ENCODE peak calls at places on chromosomes 6 and 20, in seven cellular contexts. One of them, this sample, is unnamed.

GRCh38 chr6:90454835-90455427 is 131.9 kb downstream of the MAP3K7 start:
- DNase-seq in body of pancreas: no peak
- DNase-seq in gastrocnemius medialis: no peak
- DNase-seq in tibial nerve: no peak
- DNase-seq in breast epithelium: no peak
- DNase-seq in adrenal gland: no peak
- DNase-seq in ovary: no peak
- DNase-seq in this sample: no peak

GRCh38 chr6:26254666-26255176 is 110.3 kb upstream of the BTN3A2 start:
- DNase-seq in body of pancreas: no peak
- DNase-seq in adrenal gland: no peak
- DNase-seq in gastrocnemius medialis: no peak
- DNase-seq in tibial nerve: no peak
- DNase-seq in ovary: no peak
- DNase-seq in breast epithelium: no peak
- DNase-seq in this sample: no peak

GRCh38 chr6:21595265-21595950 is 1.9 kb downstream of the SOX4 start:
- DNase-seq in body of pancreas: peak
- DNase-seq in adrenal gland: peak
- DNase-seq in gastrocnemius medialis: no peak
- DNase-seq in tibial nerve: peak
- DNase-seq in breast epithelium: peak
- DNase-seq in ovary: peak
- DNase-seq in this sample: peak

GRCh38 chr6:148251286-148251685 is 91.4 kb upstream of the SASH1 start:
- DNase-seq in ovary: no peak
- DNase-seq in adrenal gland: no peak
- DNase-seq in gastrocnemius medialis: no peak
- DNase-seq in tibial nerve: no peak
- DNase-seq in breast epithelium: no peak
- DNase-seq in body of pancreas: no peak
- DNase-seq in this sample: no peak

GRCh38 chr6:17962436-17963031 is 24.9 kb downstream of the KIF13A start:
- DNase-seq in adrenal gland: peak
- DNase-seq in gastrocnemius medialis: peak
- DNase-seq in ovary: peak
- DNase-seq in breast epithelium: peak
- DNase-seq in tibial nerve: no peak
- DNase-seq in body of pancreas: peak
- DNase-seq in this sample: peak

GRCh38 chr20:31751126-31751525 is 12.0 kb downstream of the TPX2 start:
- DNase-seq in gastrocnemius medialis: no peak
- DNase-seq in body of pancreas: no peak
- DNase-seq in breast epithelium: no peak
- DNase-seq in tibial nerve: no peak
- DNase-seq in ovary: no peak
- DNase-seq in adrenal gland: no peak
- DNase-seq in this sample: no peak

GRCh38 chr6:122187186-122187585 is 212.3 kb upstream of the HSF2 start:
- DNase-seq in gastrocnemius medialis: no peak
- DNase-seq in body of pancreas: no peak
- DNase-seq in ovary: no peak
- DNase-seq in tibial nerve: no peak
- DNase-seq in adrenal gland: no peak
- DNase-seq in breast epithelium: no peak
- DNase-seq in this sample: no peak

GRCh38 chr6:7541175-7542064 is at the start of gene DSP:
- DNase-seq in body of pancreas: peak
- DNase-seq in breast epithelium: peak
- DNase-seq in tibial nerve: no peak
- DNase-seq in ovary: peak
- DNase-seq in adrenal gland: peak
- DNase-seq in gastrocnemius medialis: no peak
- DNase-seq in this sample: no peak

GRCh38 chr6:24980507-24981384 is 45.0 kb upstream of the RIPOR2 start:
- DNase-seq in gastrocnemius medialis: no peak
- DNase-seq in ovary: no peak
- DNase-seq in tibial nerve: no peak
- DNase-seq in body of pancreas: no peak
- DNase-seq in adrenal gland: no peak
- DNase-seq in breast epithelium: no peak
- DNase-seq in this sample: no peak

GRCh38 chr6:167015302-167015701 is 16.1 kb downstream of the CEP43 start:
- DNase-seq in ovary: no peak
- DNase-seq in breast epithelium: no peak
- DNase-seq in body of pancreas: no peak
- DNase-seq in adrenal gland: no peak
- DNase-seq in tibial nerve: no peak
- DNase-seq in gastrocnemius medialis: no peak
- DNase-seq in this sample: no peak

GRCh38 chr20:34082232-34082887 is 29.7 kb downstream of the EIF2S2 start:
- DNase-seq in adrenal gland: no peak
- DNase-seq in ovary: no peak
- DNase-seq in breast epithelium: no peak
- DNase-seq in gastrocnemius medialis: no peak
- DNase-seq in body of pancreas: no peak
- DNase-seq in tibial nerve: no peak
- DNase-seq in this sample: no peak

GRCh38 chr6:159282351-159282750 is 113.2 kb downstream of the FNDC1 start:
- DNase-seq in body of pancreas: no peak
- DNase-seq in adrenal gland: no peak
- DNase-seq in tibial nerve: no peak
- DNase-seq in breast epithelium: no peak
- DNase-seq in gastrocnemius medialis: no peak
- DNase-seq in ovary: no peak
- DNase-seq in this sample: no peak

GRCh38 chr20:60192351-60192750 is 234.1 kb downstream of the CDH26 start:
- DNase-seq in tibial nerve: no peak
- DNase-seq in gastrocnemius medialis: no peak
- DNase-seq in ovary: no peak
- DNase-seq in body of pancreas: no peak
- DNase-seq in breast epithelium: no peak
- DNase-seq in adrenal gland: no peak
- DNase-seq in this sample: no peak

GRCh38 chr6:170225852-170226417 is 64.9 kb downstream of the DLL1 start:
- DNase-seq in body of pancreas: peak
- DNase-seq in breast epithelium: peak
- DNase-seq in ovary: no peak
- DNase-seq in gastrocnemius medialis: peak
- DNase-seq in tibial nerve: no peak
- DNase-seq in adrenal gland: no peak
- DNase-seq in this sample: no peak

GRCh38 chr6:17267586-17267985 is 13.6 kb upstream of the RBM24 start:
- DNase-seq in adrenal gland: no peak
- DNase-seq in tibial nerve: no peak
- DNase-seq in gastrocnemius medialis: no peak
- DNase-seq in body of pancreas: no peak
- DNase-seq in ovary: no peak
- DNase-seq in breast epithelium: no peak
- DNase-seq in this sample: no peak

GRCh38 chr20:50837532-50838321 is 42.9 kb downstream of the BCAS4 start:
- DNase-seq in ovary: peak
- DNase-seq in gastrocnemius medialis: no peak
- DNase-seq in body of pancreas: no peak
- DNase-seq in adrenal gland: no peak
- DNase-seq in tibial nerve: no peak
- DNase-seq in breast epithelium: peak
- DNase-seq in this sample: peak

GRCh38 chr6:169589293-169589692 is 112.5 kb downstream of the WDR27 start:
- DNase-seq in gastrocnemius medialis: no peak
- DNase-seq in body of pancreas: no peak
- DNase-seq in adrenal gland: peak
- DNase-seq in breast epithelium: peak
- DNase-seq in tibial nerve: no peak
- DNase-seq in ovary: no peak
- DNase-seq in this sample: no peak

GRCh38 chr20:1900321-1900791 is 5.1 kb downstream of the SIRPA start:
- DNase-seq in tibial nerve: peak
- DNase-seq in gastrocnemius medialis: no peak
- DNase-seq in body of pancreas: peak
- DNase-seq in ovary: peak
- DNase-seq in breast epithelium: peak
- DNase-seq in adrenal gland: peak
- DNase-seq in this sample: peak

GRCh38 chr6:142419071-142419470 is 117.3 kb downstream of the ADGRG6 start:
- DNase-seq in ovary: no peak
- DNase-seq in gastrocnemius medialis: no peak
- DNase-seq in breast epithelium: no peak
- DNase-seq in adrenal gland: no peak
- DNase-seq in tibial nerve: no peak
- DNase-seq in body of pancreas: no peak
- DNase-seq in this sample: no peak

GRCh38 chr6:142414462-142414861 is 112.7 kb downstream of the ADGRG6 start:
- DNase-seq in gastrocnemius medialis: no peak
- DNase-seq in body of pancreas: no peak
- DNase-seq in ovary: no peak
- DNase-seq in tibial nerve: no peak
- DNase-seq in breast epithelium: no peak
- DNase-seq in adrenal gland: no peak
- DNase-seq in this sample: no peak

GRCh38 chr6:142420822-142421221 is 119.0 kb downstream of the ADGRG6 start:
- DNase-seq in ovary: no peak
- DNase-seq in adrenal gland: no peak
- DNase-seq in body of pancreas: no peak
- DNase-seq in tibial nerve: no peak
- DNase-seq in gastrocnemius medialis: no peak
- DNase-seq in breast epithelium: no peak
- DNase-seq in this sample: no peak

GRCh38 chr6:142416179-142416578 is 114.4 kb downstream of the ADGRG6 start:
- DNase-seq in body of pancreas: no peak
- DNase-seq in ovary: no peak
- DNase-seq in gastrocnemius medialis: no peak
- DNase-seq in breast epithelium: no peak
- DNase-seq in tibial nerve: no peak
- DNase-seq in adrenal gland: no peak
- DNase-seq in this sample: no peak

DNA sequence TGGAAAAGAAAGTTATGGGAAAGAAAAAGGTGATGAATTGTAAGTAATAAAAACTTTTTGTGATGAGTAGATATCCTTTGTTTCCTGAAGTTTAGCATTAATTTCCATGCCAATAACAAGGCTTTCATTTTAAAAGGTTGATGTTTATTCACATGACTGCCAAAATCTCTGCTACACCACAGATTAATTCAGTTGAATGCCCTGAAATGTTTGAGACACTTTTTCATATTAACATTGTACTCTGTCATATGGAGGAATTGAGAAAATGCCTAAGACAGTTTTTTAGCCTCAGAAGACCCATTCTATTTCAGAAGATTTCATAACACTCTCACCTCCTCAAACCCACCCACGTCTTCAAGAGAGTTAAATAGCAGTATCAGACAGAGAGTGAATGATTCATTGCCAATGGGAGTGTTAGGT is 115.5 kb downstream of the ADGRG6 start:
- DNase-seq in adrenal gland: no peak
- DNase-seq in body of pancreas: no peak
- DNase-seq in breast epithelium: no peak
- DNase-seq in ovary: no peak
- DNase-seq in tibial nerve: no peak
- DNase-seq in gastrocnemius medialis: no peak
- DNase-seq in this sample: no peak
- H3K27ac ChIP-seq in adrenal gland: no peak
- H3K27ac ChIP-seq in body of pancreas: no peak
- H3K27ac ChIP-seq in breast epithelium: no peak
- H3K27ac ChIP-seq in ovary: no peak
- H3K27ac ChIP-seq in tibial nerve: no peak
- H3K27ac ChIP-seq in gastrocnemius medialis: no peak
- H3K27ac ChIP-seq in this sample: no peak

DNA sequence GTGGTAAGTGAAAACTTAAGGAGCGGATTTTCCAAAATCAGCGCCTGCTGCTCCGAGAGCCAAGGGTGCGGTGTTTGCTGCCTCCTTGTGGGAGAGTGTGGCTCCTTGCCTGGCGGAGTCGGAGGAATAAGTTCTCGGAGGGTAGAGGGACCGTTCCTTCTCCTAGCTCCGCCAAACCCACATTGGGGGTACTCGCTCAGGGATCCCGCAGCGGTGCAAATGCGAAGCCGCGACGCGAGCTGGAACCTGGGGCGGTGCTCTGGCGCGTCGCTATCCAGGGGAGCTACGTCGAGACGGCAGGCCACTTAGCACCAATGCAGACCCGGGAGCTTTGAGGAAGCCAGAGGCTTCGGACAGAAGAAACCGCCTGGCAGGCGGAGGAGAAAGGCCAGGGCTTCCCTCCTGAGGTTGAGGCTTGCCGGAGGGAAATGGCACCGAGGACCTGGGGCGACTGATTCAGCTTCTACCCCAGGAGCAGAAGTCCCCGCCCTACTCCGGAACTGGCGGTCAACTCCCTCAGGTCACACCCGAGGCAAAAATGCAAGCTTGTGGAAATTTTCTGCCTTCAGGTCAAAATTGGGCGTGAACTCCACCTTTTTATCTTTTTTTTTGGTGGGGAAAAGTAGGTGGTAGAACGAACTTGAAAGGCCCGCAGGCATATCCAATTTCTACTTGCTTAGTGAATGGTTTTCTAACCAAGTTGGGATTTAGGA is 5.7 kb upstream of the DDX43 start:
- DNase-seq in adrenal gland: peak
- DNase-seq in tibial nerve: no peak
- DNase-seq in body of pancreas: peak
- DNase-seq in ovary: peak
- DNase-seq in gastrocnemius medialis: peak
- DNase-seq in breast epithelium: no peak
- DNase-seq in this sample: peak
- TF ChIP-seq POLR2A in adrenal gland: no peak
- TF ChIP-seq POLR2A in tibial nerve: no peak
- TF ChIP-seq POLR2A in body of pancreas: peak
- TF ChIP-seq POLR2A in ovary: no peak
- TF ChIP-seq POLR2A in gastrocnemius medialis: no peak
- TF ChIP-seq POLR2A in breast epithelium: no peak
- TF ChIP-seq POLR2A in this sample: no peak

GRCh38 chr6:12841619-12842018 is 125.1 kb downstream of the PHACTR1 start:
- DNase-seq in adrenal gland: no peak
- DNase-seq in tibial nerve: no peak
- DNase-seq in ovary: no peak
- DNase-seq in breast epithelium: no peak
- DNase-seq in gastrocnemius medialis: no peak
- DNase-seq in body of pancreas: no peak
- DNase-seq in this sample: no peak
- H3K27ac ChIP-seq in adrenal gland: no peak
- H3K27ac ChIP-seq in tibial nerve: no peak
- H3K27ac ChIP-seq in ovary: no peak
- H3K27ac ChIP-seq in breast epithelium: no peak
- H3K27ac ChIP-seq in gastrocnemius medialis: no peak
- H3K27ac ChIP-seq in body of pancreas: no peak
- H3K27ac ChIP-seq in this sample: no peak

GRCh38 chr6:141418076-141418475 is 714.6 kb upstream of the GJE1 start:
- DNase-seq in breast epithelium: no peak
- DNase-seq in tibial nerve: no peak
- DNase-seq in adrenal gland: no peak
- DNase-seq in body of pancreas: no peak
- DNase-seq in gastrocnemius medialis: no peak
- DNase-seq in ovary: no peak
- DNase-seq in this sample: no peak

GRCh38 chr6:141413196-141413595 is 719.5 kb upstream of the GJE1 start:
- DNase-seq in breast epithelium: no peak
- DNase-seq in gastrocnemius medialis: no peak
- DNase-seq in tibial nerve: no peak
- DNase-seq in ovary: no peak
- DNase-seq in body of pancreas: no peak
- DNase-seq in adrenal gland: no peak
- DNase-seq in this sample: no peak

GRCh38 chr6:141421378-141421777 is 711.3 kb upstream of the GJE1 start:
- DNase-seq in body of pancreas: no peak
- DNase-seq in adrenal gland: no peak
- DNase-seq in ovary: no peak
- DNase-seq in breast epithelium: no peak
- DNase-seq in tibial nerve: no peak
- DNase-seq in gastrocnemius medialis: peak
- DNase-seq in this sample: no peak

GRCh38 chr6:141415896-141416295 is 716.8 kb upstream of the GJE1 start:
- DNase-seq in gastrocnemius medialis: no peak
- DNase-seq in ovary: no peak
- DNase-seq in body of pancreas: no peak
- DNase-seq in breast epithelium: no peak
- DNase-seq in adrenal gland: no peak
- DNase-seq in tibial nerve: no peak
- DNase-seq in this sample: no peak
- TF ChIP-seq POLR2A in gastrocnemius medialis: no peak
- TF ChIP-seq POLR2A in ovary: no peak
- TF ChIP-seq POLR2A in body of pancreas: no peak
- TF ChIP-seq POLR2A in breast epithelium: no peak
- TF ChIP-seq POLR2A in adrenal gland: no peak
- TF ChIP-seq POLR2A in tibial nerve: no peak
- TF ChIP-seq POLR2A in this sample: no peak

This sample was measured in uterus.